ENCODE peak calls at places on chromosomes 6 and 20, in nine cellular contexts. H, N, P, Z, V, Q, K, S and A are unnamed samples.

GRCh38 chr6:30782425-30783014 is 38.2 kb upstream of the IER3 start:
- DNase-seq in S (no peak), K (no peak), V (no peak), P (no peak), N (peak), H (no peak), Z (no peak), Q (no peak), A (peak)

GRCh38 chr6:3500262-3501001 is 43.6 kb upstream of the SLC22A23 start:
- DNase-seq in P (no peak), V (no peak), K (peak), N (no peak), H (no peak), Z (no peak), S (no peak), Q (no peak), A (peak)

GRCh38 chr6:37988131-37988530 is 168.6 kb downstream of the ZFAND3 start:
- DNase-seq in P (no peak), V (no peak), N (no peak), K (no peak), Z (no peak), Q (no peak), H (no peak), S (no peak), A (no peak)

GRCh38 chr6:148758492-148758891 is 11.7 kb downstream of the UST start:
- DNase-seq in P (no peak), H (peak), V (peak), Q (peak), N (no peak), K (no peak), S (no peak), Z (no peak), A (no peak)

GRCh38 chr6:119179062-119179461 is 100.6 kb upstream of the FAM184A start:
- DNase-seq in N (no peak), Q (no peak), P (no peak), S (no peak), Z (no peak), H (no peak), V (no peak), K (no peak), A (no peak)

GRCh38 chr6:4575724-4576123 is 200.5 kb upstream of the CDYL start:
- DNase-seq in K (no peak), N (no peak), P (no peak), H (no peak), Q (no peak), S (no peak), V (no peak), Z (no peak), A (no peak)

GRCh38 chr20:53157443-53158408 is 185.6 kb downstream of the TSHZ2 start:
- DNase-seq in K (peak), V (no peak), Q (no peak), S (peak), H (no peak), N (peak), Z (peak), P (peak), A (no peak)

GRCh38 chr6:13091192-13091591 is 237.1 kb downstream of the TBC1D7 start:
- DNase-seq in P (no peak), Q (no peak), V (no peak), S (no peak), Z (no peak), H (no peak), N (no peak), K (no peak), A (no peak)

GRCh38 chr20:57394087-57395082 is 3.2 kb downstream of the RBM38 start:
- DNase-seq in H (no peak), N (no peak), V (no peak), K (no peak), S (no peak), Z (no peak), P (peak), Q (no peak), A (no peak)

GRCh38 chr6:33966536-33966935 is 162.7 kb upstream of the MLN start:
- DNase-seq in Z (no peak), N (no peak), S (no peak), K (peak), H (no peak), P (no peak), V (no peak), Q (no peak), A (no peak)

GRCh38 chr20:20720158-20720557 is 7.7 kb upstream of the RALGAPA2 start:
- DNase-seq in Z (no peak), N (no peak), V (no peak), K (no peak), S (no peak), Q (no peak), P (no peak), H (no peak), A (no peak)

GRCh38 chr6:1424306-1424927 is 35.0 kb downstream of the FOXF2 start:
- DNase-seq in H (no peak), S (peak), Q (no peak), Z (peak), V (no peak), P (no peak), K (peak), N (peak), A (no peak)

GRCh38 chr6:36592221-36592655 is 1.9 kb upstream of the SRSF3 start:
- DNase-seq in V (peak), S (no peak), H (no peak), Z (no peak), Q (no peak), N (no peak), K (no peak), P (no peak), A (no peak)

GRCh38 chr20:40958598-40958997 is 70.0 kb upstream of the TOP1 start:
- DNase-seq in H (no peak), P (no peak), Q (no peak), V (no peak), K (peak), Z (no peak), N (peak), S (no peak), A (no peak)

GRCh38 chr20:57114290-57115005 is 152.0 kb downstream of the BMP7 start:
- DNase-seq in S (no peak), P (no peak), H (no peak), Q (no peak), N (no peak), V (no peak), Z (no peak), K (peak), A (no peak)